ENCODE peak calls at places on chromosome 12, in six cellular contexts. K is uterus; W is ureter; B is NCI-H1105 treated with DMSO at 0.1 percent for 48 hours; Z is stimulated activated CD4-positive, alpha-beta T cell treated with anti-CD3 and anti-CD28 coated beads, TNF-alpha, amount 100 ng/mL, for 1 hour; U is left ventricle myocardium inferior. M is an unnamed sample.

GRCh38 chr12:124512667-124513296 is 54.6 kb downstream of the NCOR2 start:
- DNase-seq in W (peak), Z (no peak), B (peak), K (peak), U (peak), M (peak)

GRCh38 chr12:120719496-120720233 is 6.0 kb upstream of the ACADS start:
- DNase-seq in U (no peak), B (no peak), W (no peak), K (no peak), Z (no peak), M (no peak)

GRCh38 chr12:41497362-41497761 is 309.2 kb downstream of the PDZRN4 start:
- DNase-seq in K (no peak), U (no peak), Z (no peak), B (no peak), W (no peak), M (no peak)

GRCh38 chr12:77645966-77646598 is 184.6 kb upstream of the NAV3 start:
- DNase-seq in W (no peak), U (no peak), K (no peak), B (no peak), Z (no peak), M (no peak)

GRCh38 chr12:55619352-55620138 is 17.1 kb upstream of the OR10P1 start:
- DNase-seq in B (peak), U (no peak), K (peak), Z (no peak), W (peak), M (peak)

GRCh38 chr12:123118397-123118945 is 32.4 kb downstream of the PITPNM2 start:
- DNase-seq in U (no peak), B (no peak), Z (no peak), W (no peak), K (no peak), M (peak)

GRCh38 chr12:6451348-6452244 is at the start of gene TAPBPL:
- DNase-seq in K (peak), Z (peak), W (peak), B (peak), U (peak), M (peak)

GRCh38 chr12:93674386-93674785 is 2.8 kb upstream of the CRADD start:
- DNase-seq in Z (no peak), W (no peak), U (no peak), K (no peak), B (no peak), M (no peak)

GRCh38 chr12:130715150-130715995 is 726 bp downstream of the RIMBP2 start:
- DNase-seq in K (no peak), Z (no peak), B (no peak), U (no peak), W (no peak), M (no peak)

GRCh38 chr12:116313194-116313910 is 35.9 kb upstream of the MED13L start:
- DNase-seq in Z (no peak), W (no peak), K (no peak), U (no peak), B (no peak), M (no peak)

GRCh38 chr12:130765186-130765659 is 49.1 kb upstream of the RIMBP2 start:
- DNase-seq in Z (no peak), K (no peak), U (no peak), B (no peak), W (no peak), M (no peak)

GRCh38 chr12:102824218-102824835 is 92.7 kb downstream of the PAH start:
- DNase-seq in B (no peak), K (no peak), W (no peak), Z (no peak), U (peak), M (peak)

GRCh38 chr12:56213878-56214277 is 7.8 kb downstream of the RNF41 start:
- DNase-seq in K (no peak), Z (no peak), B (no peak), W (no peak), U (no peak), M (no peak)

GRCh38 chr12:62724947-62725447 is 210.0 kb downstream of the PPM1H start:
- DNase-seq in K (peak), W (peak), U (no peak), B (no peak), Z (no peak), M (peak)

GRCh38 chr12:48015954-48016353 is 11.7 kb upstream of the COL2A1 start:
- DNase-seq in W (no peak), U (no peak), Z (no peak), B (no peak), K (no peak), M (no peak)

M was measured in mucosa of descending colon.